ENCODE peak calls at places on chromosome 5, in six cellular contexts. S is SJSA1; T is activated CD8-positive, alpha-beta memory T cell treated with anti-CD3 and anti-CD28 coated beads, Interleukin-2, amount 50 U/mL, for 4 hours; E is NCI-H1092; X is LoVo; A is nucleus accumbens. I is an unnamed sample.

GRCh38 chr5:41413067-41413466 is 97.3 kb downstream of the PLCXD3 start:
- DNase-seq in S (no peak), T (no peak), E (no peak), X (no peak), A (no peak), I (no peak)

GRCh38 chr5:1633605-1634336 is 110.0 kb upstream of the LPCAT1 start:
- DNase-seq in S (no peak), T (peak; percentile 70), E (peak; percentile 55), X (peak; percentile 85), A (peak; percentile 82), I (peak; percentile 81)

GRCh38 chr5:169702726-169703481 is 65.8 kb downstream of the DOCK2 start:
- DNase-seq in S (no peak), T (no peak), E (no peak), X (no peak), A (no peak), I (no peak)

GRCh38 chr5:114360816-114361723 is 800 bp upstream of the KCNN2 start:
- DNase-seq in S (peak; percentile 25), T (no peak), E (peak; percentile 11), X (peak; percentile 32), A (peak; percentile 70), I (peak; percentile 43)

GRCh38 chr5:172344855-172345254 is 61.3 kb upstream of the UBTD2 start:
- DNase-seq in S (no peak), T (no peak), E (no peak), X (no peak), A (no peak), I (no peak)

GRCh38 chr5:139814191-139814601 is 18.6 kb downstream of the PSD2 start:
- DNase-seq in S (no peak), T (no peak), E (no peak), X (no peak), A (no peak), I (no peak)

GRCh38 chr5:157189223-157189622 is 8.6 kb downstream of the ITK start:
- DNase-seq in S (no peak), T (no peak), E (no peak), X (no peak), A (no peak), I (no peak)

GRCh38 chr5:138653502-138653901 is 78.3 kb upstream of the HSPA9 start:
- DNase-seq in S (no peak), T (no peak), E (no peak), X (no peak), A (peak; percentile 48), I (peak; percentile 30)

GRCh38 chr5:119343766-119344165 is 12.1 kb upstream of the TNFAIP8 start:
- DNase-seq in S (peak; percentile 76), T (peak; percentile 54), E (no peak), X (no peak), A (no peak), I (no peak)

GRCh38 chr5:160064441-160064840 is 54.8 kb downstream of the PWWP2A start:
- DNase-seq in S (no peak), T (no peak), E (no peak), X (peak; percentile 20), A (no peak), I (no peak)

GRCh38 chr5:79956173-79956670 is 34.8 kb downstream of the MTX3 start:
- DNase-seq in S (peak; percentile 59), T (no peak), E (no peak), X (peak; percentile 11), A (no peak), I (no peak)

GRCh38 chr5:160514191-160514590 is 92.5 kb downstream of the PTTG1 start:
- DNase-seq in S (no peak), T (no peak), E (no peak), X (no peak), A (no peak), I (no peak)

GRCh38 chr5:98777295-98777694 is 3.8 kb downstream of the RGMB start:
- DNase-seq in S (no peak), T (no peak), E (no peak), X (no peak), A (no peak), I (no peak)

GRCh38 chr5:13107553-13107952 is 836.9 kb downstream of the DNAH5 start:
- DNase-seq in S (no peak), T (no peak), E (no peak), X (no peak), A (no peak), I (no peak)

GRCh38 chr5:106875591-106876297 is 795.0 kb downstream of the EFNA5 start:
- DNase-seq in S (peak; percentile 32), T (no peak), E (no peak), X (no peak), A (no peak), I (peak; percentile 13)

GRCh38 chr5:153659337-153659736 is 168.9 kb downstream of the GRIA1 start:
- DNase-seq in S (no peak), T (no peak), E (no peak), X (no peak), A (no peak), I (no peak)

GRCh38 chr5:32450952-32451351 is 6.4 kb upstream of the ZFR start:
- DNase-seq in S (no peak), T (no peak), E (no peak), X (no peak), A (no peak), I (peak; percentile 41)

GRCh38 chr5:107361945-107362344 is 308.8 kb downstream of the EFNA5 start:
- DNase-seq in S (no peak), T (no peak), E (no peak), X (no peak), A (no peak), I (no peak)

GRCh38 chr5:88679638-88680037 is 203.3 kb downstream of the MEF2C start:
- DNase-seq in S (no peak), T (no peak), E (no peak), X (no peak), A (no peak), I (no peak)

GRCh38 chr5:80083115-80083890 is 48.2 kb downstream of the THBS4 start:
- DNase-seq in S (peak; percentile 53), T (no peak), E (peak; percentile 46), X (peak; percentile 78), A (no peak), I (peak; percentile 82)

GRCh38 chr5:13866792-13867191 is 77.7 kb downstream of the DNAH5 start:
- DNase-seq in S (no peak), T (no peak), E (no peak), X (peak; percentile 52), A (no peak), I (peak; percentile 79)

I was measured in NCI-H82.